ENCODE peak calls at places on chromosomes 11 and 22, in nine cellular contexts. X is Panc1, E is spleen, Q is K562, U is prostate gland, C is vagina, J is stomach, W is H1, H is SK-N-SH. O is an unnamed sample.

GRCh38 chr11:68594123-68594522 is 90.2 kb upstream of the GAL start:
- DNase-seq in X (no peak), E (no peak), Q (no peak), U (no peak), C (no peak), J (no peak), W (no peak), H (no peak), O (no peak)

GRCh38 chr11:131253885-131254204 is 116.6 kb upstream of the NTM start:
- DNase-seq in X (no peak), E (no peak), Q (no peak), U (no peak), C (no peak), J (no peak), W (peak), H (peak), O (no peak)

GRCh38 chr22:45242778-45243191 is 2.1 kb upstream of the KIAA0930 start:
- DNase-seq in X (no peak), E (no peak), Q (peak), U (peak), C (no peak), J (peak), W (no peak), H (no peak), O (peak)

GRCh38 chr22:37678372-37678771 is 2.9 kb downstream of the LGALS1 start:
- DNase-seq in X (no peak), E (no peak), Q (no peak), U (no peak), C (no peak), J (no peak), W (no peak), H (no peak), O (no peak)

GRCh38 chr11:78809931-78810481 is 235.3 kb upstream of the NARS2 start:
- DNase-seq in X (no peak), E (no peak), Q (no peak), U (peak), C (no peak), J (no peak), W (no peak), H (peak), O (no peak)

GRCh38 chr22:49657275-49657973 is 170.2 kb downstream of the BRD1 start:
- DNase-seq in X (no peak), E (peak), Q (peak), U (peak), C (no peak), J (peak), W (no peak), H (no peak), O (peak)

GRCh38 chr22:29257751-29258181 is 10.0 kb downstream of the RHBDD3 start:
- DNase-seq in X (no peak), E (no peak), Q (no peak), U (no peak), C (no peak), J (no peak), W (no peak), H (peak), O (no peak)

GRCh38 chr22:29032584-29032983 is 29.0 kb downstream of the C22orf31 start:
- DNase-seq in X (no peak), E (no peak), Q (no peak), U (no peak), C (no peak), J (peak), W (no peak), H (no peak), O (no peak)

GRCh38 chr11:34727228-34727737 is 106.4 kb downstream of the EHF start:
- DNase-seq in X (no peak), E (no peak), Q (peak), U (no peak), C (no peak), J (no peak), W (no peak), H (no peak), O (no peak)

GRCh38 chr11:130166457-130166784 is 6.8 kb downstream of the ST14 start:
- DNase-seq in X (peak), E (no peak), Q (peak), U (no peak), C (no peak), J (peak), W (no peak), H (peak), O (no peak)

GRCh38 chr22:22968366-22968765 is 80.8 kb downstream of the IGLL5 start:
- DNase-seq in X (no peak), E (no peak), Q (no peak), U (no peak), C (no peak), J (no peak), W (no peak), H (no peak), O (no peak)

GRCh38 chr22:36323182-36323854 is 64.4 kb downstream of the MYH9 start:
- DNase-seq in X (no peak), E (no peak), Q (no peak), U (peak), C (no peak), J (peak), W (no peak), H (no peak), O (no peak)

GRCh38 chr11:64801591-64802369 is 1.2 kb downstream of the MAP4K2 start:
- DNase-seq in X (no peak), E (peak), Q (no peak), U (no peak), C (no peak), J (no peak), W (no peak), H (peak), O (peak)

GRCh38 chr22:19888131-19888746 is 33.6 kb upstream of the GNB1L start:
- DNase-seq in X (no peak), E (peak), Q (no peak), U (no peak), C (no peak), J (no peak), W (no peak), H (no peak), O (no peak)

GRCh38 chr11:116515666-116516184 is 257.1 kb downstream of the BUD13 start:
- DNase-seq in X (no peak), E (no peak), Q (no peak), U (no peak), C (no peak), J (peak), W (peak), H (no peak), O (no peak)

GRCh38 chr11:62013266-62014157 is 46.1 kb upstream of the FTH1 start:
- DNase-seq in X (no peak), E (peak), Q (no peak), U (peak), C (no peak), J (no peak), W (no peak), H (no peak), O (no peak)

GRCh38 chr11:65487467-65488272 is 11.2 kb upstream of the MALAT1 start:
- DNase-seq in X (peak), E (peak), Q (peak), U (peak), C (no peak), J (peak), W (peak), H (peak), O (peak)

GRCh38 chr11:102451693-102452460 is 688 bp downstream of the TMEM123 start:
- DNase-seq in X (no peak), E (peak), Q (peak), U (peak), C (no peak), J (peak), W (peak), H (peak), O (no peak)

GRCh38 chr11:64605656-64606585 is 14.9 kb downstream of the SLC22A12 start:
- DNase-seq in X (no peak), E (no peak), Q (no peak), U (no peak), C (no peak), J (no peak), W (no peak), H (no peak), O (no peak)

GRCh38 chr22:19172213-19173046 is 6.1 kb downstream of the SLC25A1 start:
- DNase-seq in X (no peak), E (no peak), Q (peak), U (no peak), C (no peak), J (no peak), W (no peak), H (no peak), O (no peak)

GRCh38 chr22:24510694-24511625 is 15.8 kb downstream of the UPB1 start:
- DNase-seq in X (no peak), E (no peak), Q (peak), U (no peak), C (no peak), J (peak), W (no peak), H (no peak), O (peak)

GRCh38 chr22:29882716-29883044 is 294 bp upstream of the MTMR3 start:
- DNase-seq in X (no peak), E (no peak), Q (no peak), U (no peak), C (no peak), J (no peak), W (no peak), H (no peak), O (no peak)

GRCh38 chr11:78961186-78961782 is 386.6 kb upstream of the NARS2 start:
- DNase-seq in X (no peak), E (no peak), Q (peak), U (peak), C (no peak), J (peak), W (peak), H (peak), O (no peak)

GRCh38 chr11:3947084-3947483 is 91.6 kb downstream of the STIM1 start:
- DNase-seq in X (no peak), E (no peak), Q (no peak), U (peak), C (no peak), J (no peak), W (no peak), H (no peak), O (no peak)

DNA sequence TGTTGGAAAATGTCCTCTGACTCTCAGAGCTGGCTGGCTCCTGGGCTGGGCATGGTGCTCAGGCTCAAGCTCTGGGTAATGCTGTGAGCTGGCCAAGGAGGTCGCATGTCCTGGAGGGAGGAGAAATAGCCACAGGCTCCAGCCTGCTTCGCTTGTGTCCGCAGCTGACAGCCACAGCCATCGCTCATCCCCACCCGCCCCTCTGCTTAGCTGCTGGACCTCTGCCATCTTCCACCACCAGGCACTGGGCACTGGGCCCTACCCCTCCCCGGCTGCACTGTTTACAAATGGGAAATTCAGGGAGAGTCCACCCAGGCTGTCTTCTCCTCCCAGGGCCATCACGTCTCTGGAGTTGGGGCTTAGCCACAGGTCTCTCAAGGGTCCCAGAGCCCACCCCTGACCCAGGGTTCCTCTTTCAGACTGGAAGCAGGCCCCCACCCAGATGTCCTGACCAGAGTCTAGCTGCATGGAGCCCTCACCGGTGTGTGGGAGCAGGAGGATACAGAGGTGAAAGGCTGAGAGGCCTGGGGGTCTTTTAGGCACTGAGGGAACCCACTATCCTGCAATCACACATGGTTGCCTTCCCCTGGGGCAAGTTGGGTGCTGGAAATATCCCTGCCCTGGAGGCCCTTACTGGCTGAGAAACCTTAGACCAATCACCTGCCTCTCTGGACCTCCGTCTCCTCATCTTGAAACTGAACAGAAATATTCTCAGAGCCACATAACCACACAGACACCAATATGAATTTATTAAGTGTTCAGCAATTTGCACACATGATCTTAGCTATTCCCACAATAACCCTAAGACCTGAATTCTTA is 62.7 kb downstream of the CD82 start:
- DNase-seq in X (no peak), E (peak), Q (no peak), U (peak), C (peak), J (peak), W (no peak), H (peak), O (no peak)
- TF ChIP-seq POLR2AphosphoS5 in X (no peak), E (peak), Q (no peak), U (no peak), C (no peak), J (peak), W (no peak), H (no peak), O (no peak)

DNA sequence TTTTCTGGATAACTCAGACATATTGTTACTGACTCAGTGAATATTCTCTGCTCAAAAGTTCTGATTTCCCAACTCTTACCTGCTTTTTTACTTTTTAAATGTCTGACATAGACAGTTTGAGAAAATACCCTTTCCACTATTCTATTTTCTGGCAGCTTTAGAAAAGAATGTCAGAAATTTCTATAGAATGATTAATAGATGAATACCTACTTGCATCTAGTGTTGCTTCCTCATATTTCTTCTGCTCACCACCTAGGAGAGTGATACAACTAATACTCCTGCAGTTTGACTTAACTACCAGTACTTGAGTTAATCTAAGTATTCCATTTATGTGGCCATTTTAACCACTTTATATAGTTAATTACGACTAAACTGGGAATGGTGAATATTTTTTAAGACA is 55.2 kb downstream of the KDM2A start:
- DNase-seq in X (no peak), E (no peak), Q (no peak), U (no peak), C (no peak), J (no peak), W (no peak), H (no peak), O (no peak)
- H3K27ac ChIP-seq in X (no peak), E (no peak), Q (no peak), U (no peak), C (no peak), J (no peak), W (no peak), H (no peak), O (no peak)

DNA sequence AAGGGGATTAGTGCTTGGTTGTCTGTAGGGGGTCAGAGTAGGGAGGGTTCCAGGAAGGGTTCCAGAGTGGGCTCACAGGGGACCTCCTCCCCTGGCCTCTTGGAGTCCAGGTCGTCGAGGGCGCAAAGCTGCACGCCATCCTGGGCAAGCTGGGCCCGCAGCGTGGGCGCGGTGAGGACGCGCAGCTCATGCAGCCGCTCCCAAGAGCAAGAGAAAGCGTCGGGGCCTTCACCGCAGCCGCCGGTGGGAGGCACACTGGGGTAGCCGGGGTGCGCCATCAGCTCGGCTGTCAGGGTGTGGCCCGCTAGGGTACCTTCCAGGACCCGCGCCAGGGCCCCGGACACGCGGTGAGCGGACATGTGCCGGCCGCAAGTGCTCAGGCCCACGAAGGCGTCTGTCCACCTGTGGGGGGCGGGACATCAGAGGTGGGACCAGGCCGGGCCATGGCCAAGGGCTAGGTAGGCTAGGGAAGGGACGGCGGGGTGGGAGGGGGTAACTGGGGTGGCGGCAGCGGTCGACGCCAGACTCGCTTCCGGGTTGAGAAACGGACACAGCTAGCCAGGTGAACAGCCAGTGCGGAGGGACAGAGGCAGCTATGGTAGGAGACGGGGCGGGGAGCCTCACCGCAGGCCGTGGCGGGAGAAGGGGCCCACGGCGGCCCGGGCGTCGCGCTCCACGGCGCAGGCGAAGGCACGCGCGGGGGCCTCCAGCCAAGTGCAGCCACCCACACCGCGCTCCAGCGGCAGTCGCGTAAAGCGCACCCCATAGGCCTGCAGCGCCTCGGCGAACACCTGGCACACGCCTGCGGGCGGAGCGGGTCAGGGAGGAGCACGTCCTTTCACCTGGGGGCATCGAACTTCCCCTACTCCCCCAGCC is 1.2 kb downstream of the YDJC start:
- DNase-seq in X (no peak), E (peak), Q (peak), U (no peak), C (no peak), J (no peak), W (no peak), H (peak), O (peak)
- H3K4me3 ChIP-seq in X (peak), E (peak), Q (peak), U (peak), C (peak), J (peak), W (peak), H (peak), O (peak)

DNA sequence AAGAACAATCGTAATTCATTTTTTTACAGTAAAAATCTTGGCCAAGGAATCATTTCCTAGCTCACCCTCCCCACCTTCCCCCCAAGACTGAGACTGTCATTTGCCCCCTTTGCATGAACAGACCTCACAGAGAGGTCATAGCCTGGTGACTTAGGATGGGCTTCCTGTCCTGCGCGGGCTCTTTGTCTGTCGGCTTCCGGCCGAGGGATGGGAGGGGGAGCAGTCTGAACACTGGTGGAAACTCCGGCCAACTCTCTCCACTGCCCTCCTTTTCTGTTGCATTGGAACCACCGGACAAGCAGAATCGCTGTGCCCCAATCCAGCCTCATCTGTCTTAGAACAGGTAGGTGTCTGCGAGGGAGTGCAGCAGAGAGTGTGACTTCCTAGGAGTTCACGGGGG is 41.7 kb downstream of the TEAD1 start:
- DNase-seq in X (no peak), E (no peak), Q (no peak), U (no peak), C (no peak), J (no peak), W (no peak), H (no peak), O (no peak)
- TF ChIP-seq POLR2AphosphoS5 in X (no peak), E (no peak), Q (no peak), U (no peak), C (no peak), J (no peak), W (no peak), H (no peak), O (no peak)

O was measured in HL-60.